ENCODE peak calls at places on chromosomes 5 and 9, in six cellular contexts. W is A172; M is CD4-positive, CD25-positive, alpha-beta regulatory T cell; G is T-helper 1 cell; O is CD8-positive, alpha-beta T cell; Q is HuH-7.5. A is an unnamed sample.

GRCh38 chr5:56414056-56414455 is 180.9 kb upstream of the ANKRD55 start:
- DNase-seq in W (no peak), M (no peak), G (no peak), O (no peak), Q (no peak), A (no peak)

GRCh38 chr5:168916266-168916665 is 337.1 kb upstream of the PANK3 start:
- DNase-seq in W (no peak), M (no peak), G (no peak), O (no peak), Q (no peak), A (no peak)

GRCh38 chr9:120043448-120043847 is 536.5 kb downstream of the CDK5RAP2 start:
- DNase-seq in W (no peak), M (no peak), G (no peak), O (no peak), Q (no peak), A (no peak)

GRCh38 chr9:37790096-37790495 is 5.2 kb upstream of the EXOSC3 start:
- DNase-seq in W (no peak), M (no peak), G (no peak), O (no peak), Q (no peak), A (no peak)

GRCh38 chr5:123285122-123286011 is 137.8 kb downstream of the CEP120 start:
- DNase-seq in W (no peak), M (no peak), G (no peak), O (no peak), Q (no peak), A (no peak)

GRCh38 chr5:26569929-26570258 is 468.5 kb downstream of the CDH9 start:
- DNase-seq in W (no peak), M (no peak), G (no peak), O (no peak), Q (no peak), A (no peak)

GRCh38 chr9:91805031-91805430 is 145.0 kb downstream of the ROR2 start:
- DNase-seq in W (no peak), M (no peak), G (no peak), O (no peak), Q (no peak), A (no peak)

GRCh38 chr5:170572453-170572852 is 68.6 kb downstream of the KCNIP1 start:
- DNase-seq in W (no peak), M (no peak), G (no peak), O (no peak), Q (no peak), A (peak; percentile 3)

GRCh38 chr5:40842351-40842750 is 1.2 kb downstream of the CARD6 start:
- DNase-seq in W (no peak), M (no peak), G (no peak), O (no peak), Q (no peak), A (peak; percentile 31)

GRCh38 chr5:147504001-147504400 is 5.9 kb downstream of the DPYSL3 start:
- DNase-seq in W (peak; percentile 76), M (no peak), G (no peak), O (no peak), Q (no peak), A (no peak)

GRCh38 chr5:77816686-77817085 is 40.5 kb upstream of the TBCA start:
- DNase-seq in W (no peak), M (no peak), G (no peak), O (no peak), Q (no peak), A (no peak)

GRCh38 chr5:170121321-170121720 is 15.6 kb downstream of the FOXI1 start:
- DNase-seq in W (no peak), M (no peak), G (no peak), O (no peak), Q (no peak), A (no peak)

GRCh38 chr5:65790371-65791163 is 68.6 kb downstream of the NLN start:
- DNase-seq in W (peak; percentile 80), M (peak; percentile 25), G (no peak), O (peak; percentile 34), Q (no peak), A (no peak)

GRCh38 chr5:169286572-169287325 is 14.2 kb downstream of the SLIT3 start:
- DNase-seq in W (no peak), M (no peak), G (no peak), O (no peak), Q (no peak), A (no peak)

GRCh38 chr5:180631549-180632392 is 17.6 kb downstream of the FLT4 start:
- DNase-seq in W (no peak), M (no peak), G (no peak), O (no peak), Q (no peak), A (no peak)

GRCh38 chr5:108788142-108788541 is 40.4 kb downstream of the FER start:
- DNase-seq in W (no peak), M (no peak), G (no peak), O (no peak), Q (no peak), A (no peak)

GRCh38 chr9:115930472-115930871 is 223.1 kb upstream of the PAPPA start:
- DNase-seq in W (no peak), M (no peak), G (no peak), O (no peak), Q (no peak), A (no peak)

GRCh38 chr9:116644099-116644688 is 42.9 kb upstream of the TRIM32 start:
- DNase-seq in W (no peak), M (no peak), G (no peak), O (no peak), Q (no peak), A (no peak)